ENCODE peak calls at places on chromosomes 4 and X, in six cellular contexts. One of them, this sample, is unnamed.

GRCh38 chr4:99202536-99202935 is 16.5 kb downstream of the ADH6 start:
- DNase-seq in left ventricle myocardium inferior: no peak
- DNase-seq in activated CD4-positive, alpha-beta T cell treated with anti-CD3 and anti-CD28 coated beads, Interleukin-2, amount 10 ng/mL, durations not matched to agents 7 days and 5 days: no peak
- DNase-seq in activated naive CD4-positive, alpha-beta T cell treated with anti-CD3 and anti-CD28 coated beads, Interleukin-2, amount 10 ng/mL, durations not matched to agents 7 days and 5 days: no peak
- DNase-seq in pancreas: no peak
- DNase-seq in GM10248: no peak
- DNase-seq in this sample: no peak

GRCh38 chrX:11321986-11322385 is 28.8 kb downstream of the AMELX start:
- DNase-seq in pancreas: no peak
- DNase-seq in left ventricle myocardium inferior: no peak
- DNase-seq in activated CD4-positive, alpha-beta T cell treated with anti-CD3 and anti-CD28 coated beads, Interleukin-2, amount 10 ng/mL, durations not matched to agents 7 days and 5 days: no peak
- DNase-seq in GM10248: no peak
- DNase-seq in activated naive CD4-positive, alpha-beta T cell treated with anti-CD3 and anti-CD28 coated beads, Interleukin-2, amount 10 ng/mL, durations not matched to agents 7 days and 5 days: no peak
- DNase-seq in this sample: no peak

GRCh38 chr4:108116423-108117168 is 52.1 kb downstream of the LEF1 start:
- DNase-seq in pancreas: no peak
- DNase-seq in GM10248: no peak
- DNase-seq in left ventricle myocardium inferior: no peak
- DNase-seq in activated naive CD4-positive, alpha-beta T cell treated with anti-CD3 and anti-CD28 coated beads, Interleukin-2, amount 10 ng/mL, durations not matched to agents 7 days and 5 days: peak
- DNase-seq in activated CD4-positive, alpha-beta T cell treated with anti-CD3 and anti-CD28 coated beads, Interleukin-2, amount 10 ng/mL, durations not matched to agents 7 days and 5 days: peak
- DNase-seq in this sample: no peak

GRCh38 chr4:20889901-20890300 is 189.6 kb downstream of the PACRGL start:
- DNase-seq in GM10248: no peak
- DNase-seq in pancreas: no peak
- DNase-seq in activated naive CD4-positive, alpha-beta T cell treated with anti-CD3 and anti-CD28 coated beads, Interleukin-2, amount 10 ng/mL, durations not matched to agents 7 days and 5 days: no peak
- DNase-seq in left ventricle myocardium inferior: no peak
- DNase-seq in activated CD4-positive, alpha-beta T cell treated with anti-CD3 and anti-CD28 coated beads, Interleukin-2, amount 10 ng/mL, durations not matched to agents 7 days and 5 days: no peak
- DNase-seq in this sample: no peak

GRCh38 chrX:31931225-31931624 is 859.4 kb upstream of the FTHL17 start:
- DNase-seq in activated CD4-positive, alpha-beta T cell treated with anti-CD3 and anti-CD28 coated beads, Interleukin-2, amount 10 ng/mL, durations not matched to agents 7 days and 5 days: no peak
- DNase-seq in pancreas: no peak
- DNase-seq in GM10248: no peak
- DNase-seq in activated naive CD4-positive, alpha-beta T cell treated with anti-CD3 and anti-CD28 coated beads, Interleukin-2, amount 10 ng/mL, durations not matched to agents 7 days and 5 days: no peak
- DNase-seq in left ventricle myocardium inferior: no peak
- DNase-seq in this sample: no peak

GRCh38 chrX:138917781-138918180 is 206.3 kb upstream of the FGF13 start:
- DNase-seq in activated CD4-positive, alpha-beta T cell treated with anti-CD3 and anti-CD28 coated beads, Interleukin-2, amount 10 ng/mL, durations not matched to agents 7 days and 5 days: no peak
- DNase-seq in GM10248: no peak
- DNase-seq in pancreas: no peak
- DNase-seq in left ventricle myocardium inferior: no peak
- DNase-seq in activated naive CD4-positive, alpha-beta T cell treated with anti-CD3 and anti-CD28 coated beads, Interleukin-2, amount 10 ng/mL, durations not matched to agents 7 days and 5 days: no peak
- DNase-seq in this sample: no peak

GRCh38 chrX:2801223-2801622 is 27.5 kb upstream of the GYG2 start:
- DNase-seq in activated naive CD4-positive, alpha-beta T cell treated with anti-CD3 and anti-CD28 coated beads, Interleukin-2, amount 10 ng/mL, durations not matched to agents 7 days and 5 days: no peak
- DNase-seq in left ventricle myocardium inferior: no peak
- DNase-seq in activated CD4-positive, alpha-beta T cell treated with anti-CD3 and anti-CD28 coated beads, Interleukin-2, amount 10 ng/mL, durations not matched to agents 7 days and 5 days: no peak
- DNase-seq in pancreas: no peak
- DNase-seq in GM10248: no peak
- DNase-seq in this sample: no peak

GRCh38 chr4:153592090-153592489 is 92.0 kb upstream of the TLR2 start:
- DNase-seq in pancreas: no peak
- DNase-seq in activated CD4-positive, alpha-beta T cell treated with anti-CD3 and anti-CD28 coated beads, Interleukin-2, amount 10 ng/mL, durations not matched to agents 7 days and 5 days: no peak
- DNase-seq in activated naive CD4-positive, alpha-beta T cell treated with anti-CD3 and anti-CD28 coated beads, Interleukin-2, amount 10 ng/mL, durations not matched to agents 7 days and 5 days: no peak
- DNase-seq in GM10248: no peak
- DNase-seq in left ventricle myocardium inferior: no peak
- DNase-seq in this sample: no peak

GRCh38 chrX:17707731-17708130 is 29.6 kb upstream of the SCML1 start:
- DNase-seq in pancreas: no peak
- DNase-seq in activated naive CD4-positive, alpha-beta T cell treated with anti-CD3 and anti-CD28 coated beads, Interleukin-2, amount 10 ng/mL, durations not matched to agents 7 days and 5 days: no peak
- DNase-seq in left ventricle myocardium inferior: no peak
- DNase-seq in GM10248: no peak
- DNase-seq in activated CD4-positive, alpha-beta T cell treated with anti-CD3 and anti-CD28 coated beads, Interleukin-2, amount 10 ng/mL, durations not matched to agents 7 days and 5 days: no peak
- DNase-seq in this sample: no peak

GRCh38 chr4:140308366-140309123 is 64.9 kb upstream of the SCOC start:
- DNase-seq in activated naive CD4-positive, alpha-beta T cell treated with anti-CD3 and anti-CD28 coated beads, Interleukin-2, amount 10 ng/mL, durations not matched to agents 7 days and 5 days: no peak
- DNase-seq in pancreas: peak
- DNase-seq in left ventricle myocardium inferior: peak
- DNase-seq in activated CD4-positive, alpha-beta T cell treated with anti-CD3 and anti-CD28 coated beads, Interleukin-2, amount 10 ng/mL, durations not matched to agents 7 days and 5 days: no peak
- DNase-seq in GM10248: no peak
- DNase-seq in this sample: no peak